ENCODE peak calls at places on chromosomes 5 and 9, in six cellular contexts. W is epithelial cell of esophagus, T is ovary, V is stomach, Z is OCI-LY7, C is fibroblast of mammary gland. R is an unnamed sample.

GRCh38 chr5:111070272-111071134 is 1.0 kb upstream of the TSLP start:
- DNase-seq in W (no peak), V (peak; percentile 26), Z (no peak), C (peak; percentile 30), T (no peak), R (peak; percentile 82)

GRCh38 chr5:148873690-148874485 is 47.5 kb downstream of the ADRB2 start:
- DNase-seq in Z (no peak), T (no peak), C (no peak), W (no peak), V (no peak), R (no peak)

GRCh38 chr9:96399335-96399633 is 15.8 kb upstream of the SLC35D2 start:
- DNase-seq in W (no peak), C (no peak), T (no peak), Z (no peak), V (peak; percentile 4), R (no peak)

GRCh38 chr5:65861830-65862241 is 64.5 kb upstream of the ERBIN start:
- DNase-seq in V (no peak), W (peak; percentile 66), C (peak; percentile 76), Z (no peak), T (no peak), R (peak; percentile 57)

GRCh38 chr9:124282442-124283231 is 24.9 kb downstream of the NEK6 start:
- DNase-seq in T (peak; percentile 78), V (peak; percentile 52), C (peak; percentile 87), W (no peak), Z (no peak), R (no peak)

GRCh38 chr5:124195416-124195815 is 551.0 kb downstream of the ZNF608 start:
- DNase-seq in Z (no peak), V (no peak), W (no peak), T (no peak), C (no peak), R (no peak)

GRCh38 chr9:79129865-79130480 is 441.8 kb upstream of the TLE4 start:
- DNase-seq in W (peak; percentile 58), C (peak; percentile 50), T (peak; percentile 62), V (peak; percentile 57), Z (peak; percentile 7), R (peak; percentile 16)

GRCh38 chr5:39376293-39376714 is 12.0 kb upstream of the C9 start:
- DNase-seq in Z (peak; percentile 50), W (peak; percentile 74), V (no peak), C (peak; percentile 67), T (peak; percentile 54), R (peak; percentile 84)

GRCh38 chr5:53481887-53482716 is 1.7 kb downstream of the FST start:
- DNase-seq in C (peak; percentile 76), V (peak; percentile 78), Z (peak; percentile 23), W (peak; percentile 88), T (peak; percentile 73), R (peak; percentile 68)

GRCh38 chr9:135321580-135321979 is 158.0 kb upstream of the PPP1R26 start:
- DNase-seq in Z (no peak), T (no peak), W (no peak), V (no peak), C (no peak), R (no peak)

DNA sequence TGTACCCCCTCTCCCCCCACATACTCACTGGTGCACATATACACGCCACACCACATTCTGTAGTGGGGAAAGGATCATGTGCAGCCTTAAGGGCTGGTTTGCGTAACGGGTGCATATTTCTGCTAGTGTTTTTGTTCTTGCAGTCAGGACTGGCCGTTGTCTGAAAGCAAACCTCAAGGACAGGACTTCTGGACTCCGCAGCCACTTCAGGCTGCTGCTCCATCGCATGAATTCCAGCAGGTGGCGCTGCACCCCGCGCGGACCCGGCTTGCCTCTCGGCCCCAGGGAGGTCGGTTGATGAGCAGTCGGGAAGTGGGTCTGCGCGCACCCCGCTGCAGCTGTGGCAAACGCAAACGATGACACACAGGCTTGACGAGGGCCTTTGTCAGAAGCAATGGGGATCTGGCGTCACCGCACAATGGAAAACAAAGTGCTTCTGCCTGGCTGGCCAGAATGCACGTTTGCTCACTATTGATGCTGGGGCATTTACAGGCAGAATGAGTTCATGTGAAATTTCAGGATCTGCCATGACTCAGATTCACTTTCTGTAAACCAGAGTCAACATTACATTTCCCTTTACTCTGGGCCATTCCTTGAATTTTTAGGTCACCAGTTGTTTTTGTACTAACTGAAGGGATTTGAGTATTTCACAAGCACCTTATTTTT is 36.3 kb upstream of the GLRX start:
- DNase-seq in V (peak; percentile 90), T (peak; percentile 91), C (peak; percentile 100), Z (peak; percentile 83), W (peak; percentile 97), R (peak; percentile 90)
- H3K4me3 ChIP-seq in V (peak overlapping the region; percentile 29), T (peak overlapping the region; percentile 17), C (peak overlapping the region; percentile 31), Z (no peak overlapping the region), W (peak overlapping the region; percentile 33), R (no peak overlapping the region)

DNA sequence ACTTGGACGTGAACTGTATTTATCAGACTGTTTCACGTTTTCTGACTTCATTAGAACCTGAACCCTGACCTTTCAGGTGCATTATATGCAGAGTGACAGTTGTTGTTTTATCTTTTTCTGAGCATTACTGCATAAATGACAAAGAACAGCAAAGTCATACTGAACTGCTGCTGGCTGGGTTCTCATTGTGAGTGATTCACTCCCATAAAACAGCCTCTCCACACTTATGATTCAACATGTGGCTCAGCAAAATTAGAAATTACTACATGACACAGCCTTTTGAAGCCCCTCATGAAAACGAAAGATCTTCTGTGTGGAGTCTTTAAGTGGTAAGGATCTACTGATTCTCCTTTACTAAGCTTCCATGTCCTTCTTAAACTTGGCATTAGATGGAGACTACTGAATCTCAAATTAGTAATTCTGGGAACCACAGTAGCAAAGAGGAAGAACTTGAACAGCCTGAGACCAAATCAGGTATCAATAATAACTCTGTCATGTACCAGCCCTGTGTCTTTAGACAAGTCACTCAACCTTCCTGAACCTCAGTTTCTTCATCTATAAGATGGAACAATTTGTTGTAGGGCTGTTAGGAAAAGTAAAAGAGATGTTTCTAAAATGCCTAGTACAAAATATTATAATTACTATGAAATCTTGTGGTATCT is 172.3 kb upstream of the GNA14 start:
- DNase-seq in T (no peak), Z (no peak), V (no peak), W (peak; percentile 62), C (peak; percentile 85), R (no peak)
- H3K4me3 ChIP-seq in T (no peak overlapping the region), Z (no peak overlapping the region), V (no peak overlapping the region), W (no peak overlapping the region), C (no peak overlapping the region), R (no peak overlapping the region)

GRCh38 chr9:3136999-3137675 is 293.2 kb upstream of the PUM3 start:
- DNase-seq in W (no peak), Z (no peak), V (no peak), T (no peak), C (peak; percentile 5), R (no peak)
- H3K4me3 ChIP-seq in W (no peak overlapping the region), Z (no peak overlapping the region), V (no peak overlapping the region), T (no peak overlapping the region), C (no peak overlapping the region), R (no peak overlapping the region)

DNA sequence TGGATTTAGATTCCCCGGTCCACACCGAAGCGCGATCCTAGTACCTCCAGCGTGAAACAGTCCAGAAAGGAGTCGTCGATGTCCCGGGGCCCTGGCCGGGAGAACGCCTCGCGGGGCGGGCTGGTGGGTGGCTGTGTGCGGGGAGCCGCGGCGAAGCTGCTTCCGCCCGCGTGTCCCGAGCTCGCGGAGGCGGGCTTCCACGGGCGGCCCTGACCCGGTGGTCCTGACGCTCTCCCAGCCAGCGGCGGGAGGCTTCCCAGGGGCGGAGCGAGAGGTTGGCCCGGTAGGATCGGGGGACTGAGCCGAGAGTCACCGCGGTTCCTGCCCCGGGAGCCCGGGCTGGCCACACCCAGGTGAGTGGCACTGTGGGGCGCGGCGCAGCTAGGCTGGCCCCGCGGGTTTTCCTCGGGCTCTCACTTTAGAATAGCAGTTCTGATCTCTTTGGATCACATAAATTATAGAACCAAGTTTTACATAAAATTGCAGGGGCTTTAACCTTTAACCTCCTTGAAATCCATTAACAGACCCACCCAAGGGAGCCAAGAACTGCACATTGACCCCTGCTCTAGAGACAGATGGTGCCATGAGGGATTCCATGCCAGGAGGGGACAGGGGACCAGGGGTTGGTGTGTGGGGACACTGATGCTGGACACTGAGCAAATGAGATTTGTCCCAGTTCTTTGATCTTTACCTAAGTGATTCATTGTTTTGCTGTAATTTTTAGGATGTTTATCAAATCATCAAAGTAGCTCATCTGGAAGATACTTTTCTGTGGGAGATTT is 29.2 kb upstream of the IL31RA start:
- DNase-seq in T (no peak), V (peak; percentile 35), C (no peak), W (peak; percentile 36), Z (no peak), R (no peak)
- H3K4me3 ChIP-seq in T (no peak overlapping the region), V (peak overlapping the region; percentile 37), C (peak overlapping the region; percentile 40), W (peak overlapping the region; percentile 28), Z (no peak overlapping the region), R (no peak overlapping the region)

GRCh38 chr5:132408456-132408855 is 38.9 kb downstream of the SLC22A5 start:
- DNase-seq in Z (no peak), W (no peak), C (no peak), T (peak; percentile 16), V (no peak), R (no peak)
- H3K4me3 ChIP-seq in Z (no peak overlapping the region), W (no peak overlapping the region), C (no peak overlapping the region), T (no peak overlapping the region), V (no peak overlapping the region), R (no peak overlapping the region)

DNA sequence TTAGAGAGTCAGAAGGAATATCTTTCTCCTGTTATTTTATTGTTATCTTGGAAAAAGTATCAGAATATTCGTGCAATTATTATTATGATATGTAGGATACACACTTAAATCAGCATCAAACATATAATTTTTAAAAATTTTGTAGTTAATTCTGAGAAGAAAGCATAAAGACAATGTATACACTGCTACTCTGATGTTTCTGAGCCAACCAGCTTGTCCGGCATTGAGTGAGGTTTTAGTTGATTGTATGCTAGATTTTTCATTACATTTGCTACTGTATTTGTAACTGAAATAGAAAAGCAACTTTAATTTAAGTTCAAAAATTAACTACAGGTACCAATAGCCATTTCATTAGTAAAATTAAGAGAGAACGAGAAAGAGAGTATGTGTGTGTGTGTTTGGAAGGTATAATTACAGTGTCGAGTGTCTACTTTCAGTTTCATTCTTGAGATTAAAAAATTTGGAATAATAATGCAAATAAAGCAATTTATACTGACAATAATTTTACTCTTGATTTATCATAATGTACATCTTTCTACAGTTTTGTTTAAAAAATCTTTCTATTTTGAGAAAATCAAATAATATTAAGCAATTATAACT is 160.4 kb upstream of the CDH12 start:
- DNase-seq in T (no peak), V (no peak), W (no peak), Z (no peak), C (peak; percentile 4), R (no peak)
- H3K4me3 ChIP-seq in T (no peak overlapping the region), V (peak overlapping the region; percentile 37), W (peak overlapping the region; percentile 31), Z (peak overlapping the region; percentile 45), C (peak overlapping the region; percentile 44), R (no peak overlapping the region)

DNA sequence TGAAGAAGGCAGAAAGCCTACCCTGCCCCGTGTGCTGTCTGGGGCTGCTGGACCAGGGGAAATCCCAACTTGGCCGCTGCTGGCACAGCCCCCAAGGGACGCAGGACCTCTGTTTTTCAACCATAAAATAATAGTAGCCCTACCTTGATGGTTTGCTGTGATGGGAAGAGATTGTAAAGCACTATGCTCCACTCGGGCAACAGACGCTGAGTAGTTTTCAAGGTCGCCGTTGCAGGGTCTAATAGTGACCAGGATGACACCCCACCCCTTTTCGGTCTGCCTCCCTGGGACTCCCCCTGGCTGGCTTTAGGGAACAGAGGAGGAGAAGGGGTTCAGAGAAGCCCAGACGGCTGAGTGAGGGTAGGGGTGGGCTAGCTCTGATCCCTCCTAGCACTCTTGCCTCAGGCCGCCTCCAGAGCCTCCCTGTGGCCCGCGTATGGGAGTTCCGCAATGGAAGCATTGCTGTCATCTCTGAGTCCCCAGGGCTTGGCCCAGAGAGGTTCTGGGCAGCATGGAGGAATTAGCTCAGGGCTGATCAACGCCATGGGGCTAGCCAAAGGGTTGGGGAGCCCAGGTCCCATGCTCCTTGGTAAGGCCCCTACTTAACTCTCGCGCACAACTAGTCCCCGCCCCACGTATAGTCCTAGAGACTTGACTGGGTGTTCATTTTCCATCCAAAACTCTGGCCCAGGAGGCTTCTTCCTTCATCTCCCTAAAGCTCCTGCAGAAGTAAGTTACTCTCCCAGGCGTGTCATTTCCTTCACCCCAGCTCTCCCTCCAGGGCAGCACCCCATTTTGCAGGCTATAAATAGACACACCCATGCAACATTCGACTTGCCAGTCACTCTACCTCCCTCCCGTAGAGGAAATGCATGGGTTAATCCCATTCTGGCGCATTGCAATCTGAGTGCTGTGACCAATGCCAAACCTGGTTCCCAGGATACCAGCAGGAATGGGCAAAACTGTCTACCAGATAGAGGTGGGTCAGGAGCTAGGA is 1.1 kb upstream of the IRF1 start:
- DNase-seq in T (peak; percentile 35), V (peak; percentile 27), Z (no peak), W (no peak), C (no peak), R (peak; percentile 55)
- H3K4me3 ChIP-seq in T (peak overlapping the region; percentile 93), V (peak overlapping the region; percentile 96), Z (peak overlapping the region; percentile 91), W (no peak overlapping the region), C (peak overlapping the region; percentile 51), R (peak overlapping the region; percentile 27)